ENCODE peak calls at places on chromosomes 16 and 17, in four cellular contexts. G is left colon; K is NCI-H1092; Z is activated T-helper 2 cell treated with anti-CD3 and anti-CD28 coated beads, Interferon-gamma antibody, Interleukin-2, Interleukin-4, amounts not matched to agents 10 μg/mL and 5 μg/mL and 100 μg/mL, durations not matched to agents 14 hours and 24 hours and 36 hours. T is an unnamed sample.

GRCh38 chr16:51119576-51120288 is 31.3 kb downstream of the SALL1 start:
- DNase-seq in G (no peak), K (no peak), Z (no peak), T (no peak)

GRCh38 chr16:81265658-81266451 is 27.4 kb downstream of the BCO1 start:
- DNase-seq in G (peak; percentile 78), K (peak; percentile 6), Z (no peak), T (peak; percentile 85)

GRCh38 chr16:65075877-65076276 is 46.0 kb downstream of the CDH11 start:
- DNase-seq in G (no peak), K (no peak), Z (no peak), T (no peak)

GRCh38 chr16:51391798-51392511 is 240.9 kb upstream of the SALL1 start:
- DNase-seq in G (no peak), K (no peak), Z (no peak), T (no peak)

GRCh38 chr17:15157051-15157450 is 108.1 kb downstream of the PMP22 start:
- DNase-seq in G (no peak), K (no peak), Z (no peak), T (no peak)

GRCh38 chr17:44005865-44006580 is 1.6 kb downstream of the NAGS start:
- DNase-seq in G (peak; percentile 77), K (no peak), Z (no peak), T (peak; percentile 69)

GRCh38 chr16:12006637-12007036 is 30.1 kb downstream of the SNX29 start:
- DNase-seq in G (no peak), K (no peak), Z (no peak), T (no peak)

GRCh38 chr17:14845562-14846335 is 419.4 kb downstream of the PMP22 start:
- DNase-seq in G (no peak), K (no peak), Z (no peak), T (no peak)

GRCh38 chr16:56408379-56409098 is 16.8 kb downstream of the AMFR start:
- DNase-seq in G (peak; percentile 18), K (no peak), Z (no peak), T (no peak)

GRCh38 chr16:15643453-15644305 is 725 bp upstream of the MARF1 start:
- DNase-seq in G (peak; percentile 35), K (peak; percentile 55), Z (peak; percentile 35), T (no peak)

GRCh38 chr16:29877266-29877961 is 14.4 kb upstream of the CDIPT start:
- DNase-seq in G (no peak), K (no peak), Z (peak; percentile 57), T (no peak)

GRCh38 chr16:1929578-1930337 is 11.5 kb upstream of the HS3ST6 start:
- DNase-seq in G (peak; percentile 92), K (peak; percentile 76), Z (peak; percentile 88), T (peak; percentile 92)

GRCh38 chr16:12613131-12613991 is 190.3 kb downstream of the CPPED1 start:
- DNase-seq in G (no peak), K (no peak), Z (no peak), T (peak; percentile 72)

GRCh38 chr16:58500329-58501241 is 642 bp downstream of the NDRG4 start:
- DNase-seq in G (no peak), K (no peak), Z (no peak), T (no peak)

GRCh38 chr17:47188266-47188665 is 829 bp downstream of the CDC27 start:
- DNase-seq in G (no peak), K (no peak), Z (no peak), T (no peak)

GRCh38 chr17:9098242-9098641 is 76.9 kb downstream of the NTN1 start:
- DNase-seq in G (no peak), K (no peak), Z (no peak), T (no peak)

GRCh38 chr17:36459601-36460000 is 26.9 kb upstream of the ZNHIT3 start:
- DNase-seq in G (no peak), K (no peak), Z (no peak), T (no peak)